ENCODE peak calls at places on chromosomes 11 and 22, in four cellular contexts. V is IMR-90, Y is fibroblast of the aortic adventitia, P is brain microvascular endothelial cell. T is an unnamed sample.

GRCh38 chr22:49093192-49093880 is 734.3 kb downstream of the BRD1 start:
- DNase-seq in Y (no peak), V (no peak), P (no peak), T (no peak)

GRCh38 chr11:91261513-91261912 is 963.1 kb upstream of the FAT3 start:
- DNase-seq in V (no peak), P (no peak), Y (no peak), T (no peak)

GRCh38 chr11:104663190-104664140 is 234.8 kb downstream of the CASP12 start:
- DNase-seq in P (no peak), V (peak), Y (no peak), T (no peak)

GRCh38 chr11:65384301-65384889 is 1.9 kb upstream of the SLC25A45 start:
- DNase-seq in V (peak), Y (peak), P (no peak), T (peak)

GRCh38 chr11:118277312-118277711 is 13.2 kb upstream of the MPZL2 start:
- DNase-seq in V (peak), Y (peak), P (no peak), T (peak)

GRCh38 chr11:11970556-11970955 is 37.9 kb downstream of the DKK3 start:
- DNase-seq in Y (no peak), P (no peak), V (no peak), T (no peak)

GRCh38 chr11:55819330-55819729 is at the start of gene OR5D18:
- DNase-seq in Y (no peak), V (no peak), P (no peak), T (no peak)

GRCh38 chr11:36356201-36356600 is 60.1 kb downstream of the PRR5L start:
- DNase-seq in P (no peak), Y (peak), V (no peak), T (peak)

GRCh38 chr11:9530020-9530628 is 43.3 kb upstream of the WEE1 start:
- DNase-seq in V (no peak), Y (no peak), P (no peak), T (no peak)

GRCh38 chr11:9060700-9061111 is 30.7 kb downstream of the SCUBE2 start:
- DNase-seq in V (no peak), P (no peak), Y (no peak), T (peak)

GRCh38 chr11:44443836-44444769 is 121.4 kb upstream of the CD82 start:
- DNase-seq in Y (no peak), V (no peak), P (no peak), T (no peak)

GRCh38 chr22:28112548-28113043 is 193.5 kb upstream of the PITPNB start:
- DNase-seq in P (peak), V (peak), Y (peak), T (peak)

GRCh38 chr22:34000879-34001526 is 80.7 kb upstream of the LARGE1 start:
- DNase-seq in P (no peak), Y (no peak), V (no peak), T (no peak)

GRCh38 chr11:130763087-130763980 is 152.9 kb downstream of the SNX19 start:
- DNase-seq in Y (no peak), V (peak), P (no peak), T (no peak)

GRCh38 chr11:72524711-72525110 is 90.4 kb upstream of the CLPB start:
- DNase-seq in V (peak), Y (peak), P (peak), T (peak)

GRCh38 chr11:117985953-117986887 is at the start of gene IL10RA:
- DNase-seq in P (peak), V (peak), Y (peak), T (peak)

GRCh38 chr11:127590319-127590718 is 589.7 kb upstream of the KIRREL3 start:
- DNase-seq in Y (no peak), V (no peak), P (no peak), T (no peak)

GRCh38 chr11:45665206-45665932 is at the start of gene CHST1:
- DNase-seq in P (no peak), Y (no peak), V (no peak), T (peak)

GRCh38 chr11:61580292-61580888 is 486 bp downstream of the SYT7 start:
- DNase-seq in P (no peak), V (no peak), Y (no peak), T (no peak)

GRCh38 chr11:35723493-35724284 is 61.1 kb downstream of the TRIM44 start:
- DNase-seq in V (peak), Y (no peak), P (no peak), T (peak)

GRCh38 chr11:73454987-73455386 is 78.8 kb downstream of the RELT start:
- DNase-seq in V (no peak), P (no peak), Y (no peak), T (no peak)

GRCh38 chr22:39634530-39635399 is 64.2 kb downstream of the CACNA1I start:
- DNase-seq in V (peak), Y (peak), P (peak), T (peak)

GRCh38 chr11:129960216-129961214 is 42.1 kb downstream of the PRDM10 start:
- DNase-seq in V (peak), P (peak), Y (peak), T (peak)

GRCh38 chr11:6757373-6757967 is 14.3 kb downstream of the OR2AG2 start:
- DNase-seq in P (peak), V (peak), Y (peak), T (peak)

GRCh38 chr11:69297225-69297925 is 3.4 kb downstream of the MYEOV start:
- DNase-seq in V (peak), P (peak), Y (peak), T (peak)

GRCh38 chr11:69295079-69295994 is 1.4 kb downstream of the MYEOV start:
- DNase-seq in V (no peak), Y (no peak), P (no peak), T (no peak)

GRCh38 chr11:69294621-69295078 is 695 bp downstream of the MYEOV start:
- DNase-seq in Y (no peak), V (no peak), P (no peak), T (no peak)

GRCh38 chr11:69296890-69297224 is 2.9 kb downstream of the MYEOV start:
- DNase-seq in Y (no peak), V (no peak), P (no peak), T (no peak)

GRCh38 chr11:69295995-69296889 is 2.3 kb downstream of the MYEOV start:
- DNase-seq in Y (peak), P (peak), V (peak), T (peak)
- H3K4me3 ChIP-seq in Y (no peak), P (no peak), V (no peak), T (no peak)

DNA sequence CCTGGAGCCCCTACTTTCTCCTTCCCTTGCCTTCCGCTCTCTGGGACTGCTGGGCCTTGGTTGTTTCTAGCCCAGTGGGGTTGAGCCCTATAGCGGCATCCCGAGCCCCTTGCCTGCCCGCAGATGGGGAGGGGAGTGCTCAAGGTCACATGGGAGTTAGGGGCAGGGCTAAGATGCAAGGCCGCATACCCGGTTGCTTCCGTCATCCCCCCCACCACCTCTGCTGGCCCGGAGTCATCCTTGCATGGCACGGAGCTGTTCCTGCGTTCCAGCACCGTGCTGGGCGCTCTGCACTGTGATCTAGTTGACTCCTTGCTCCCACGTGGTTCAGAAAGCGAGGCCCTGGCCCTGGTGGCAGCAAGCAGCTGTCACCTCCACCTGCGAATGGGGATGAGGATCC is 18.0 kb downstream of the FLRT1 start:
- DNase-seq in P (peak), Y (no peak), V (peak), T (peak)
- TF ChIP-seq CTCF in P (no peak), Y (no peak), V (no peak), T (no peak)

DNA sequence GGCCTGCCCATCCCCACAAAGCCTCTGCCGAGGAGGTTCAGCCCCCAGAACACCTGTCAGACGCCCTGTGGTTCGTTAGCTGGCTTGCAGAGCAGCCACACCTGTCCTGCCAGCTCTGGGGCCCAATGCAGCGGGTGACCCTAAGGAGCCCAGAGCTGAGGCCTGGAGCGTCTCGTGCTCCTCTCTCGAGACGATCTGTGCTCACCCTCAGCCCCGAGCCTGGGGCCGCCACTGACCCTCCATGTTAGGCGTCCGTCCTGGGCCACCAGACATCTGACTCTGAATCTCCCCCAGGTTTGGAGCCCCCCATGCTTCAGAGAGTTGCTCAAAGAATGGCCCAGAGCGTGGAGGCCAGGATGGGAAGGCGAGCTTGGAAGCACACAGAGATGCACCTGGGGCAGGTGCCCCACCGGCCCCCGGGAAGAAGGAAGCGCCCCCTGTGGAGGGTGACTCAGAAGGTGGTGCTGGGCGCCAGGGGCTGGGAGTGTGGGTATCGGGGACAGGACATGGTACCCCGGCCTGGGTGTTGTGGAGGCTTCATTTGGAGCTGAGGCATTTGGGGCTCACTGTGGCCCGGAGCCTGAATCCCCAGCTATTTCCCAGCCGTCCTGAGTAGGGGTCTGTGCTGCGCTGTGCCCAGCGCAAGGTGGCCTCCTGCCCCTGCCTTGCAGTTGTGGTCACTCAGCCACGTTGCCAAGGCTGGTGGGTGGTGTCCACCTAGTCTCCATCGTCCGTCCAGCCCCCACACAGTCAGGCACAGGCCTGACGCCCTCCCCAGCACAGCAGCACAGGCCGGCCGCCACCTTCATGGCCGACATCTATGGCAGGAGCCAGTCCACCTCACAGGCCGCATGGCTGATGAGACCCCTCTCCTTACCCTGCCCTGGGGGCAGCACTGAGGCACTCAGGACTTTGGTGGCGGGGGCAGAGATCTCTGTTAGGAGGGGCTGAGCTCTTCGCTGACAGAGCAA is 36.2 kb downstream of the SBF1 start:
- DNase-seq in V (no peak), Y (no peak), P (no peak), T (no peak)
- H3K4me3 ChIP-seq in V (no peak), Y (no peak), P (no peak), T (no peak)

GRCh38 chr11:102662607-102663006 is 37.5 kb upstream of the MMP20 start:
- DNase-seq in Y (no peak), P (no peak), V (no peak), T (no peak)

GRCh38 chr11:102666331-102666957 is 39.1 kb downstream of the MMP27 start:
- DNase-seq in Y (peak), P (peak), V (peak), T (peak)

GRCh38 chr11:102661040-102661439 is 35.9 kb upstream of the MMP20 start:
- DNase-seq in P (no peak), V (no peak), Y (no peak), T (no peak)

GRCh38 chr11:102669664-102670063 is 35.9 kb downstream of the MMP27 start:
- DNase-seq in V (peak), Y (no peak), P (no peak), T (no peak)

GRCh38 chr11:102664001-102664752 is 39.0 kb upstream of the MMP20 start:
- DNase-seq in V (no peak), Y (no peak), P (no peak), T (peak)
- TF ChIP-seq CTCF in V (peak), Y (peak), P (peak), T (peak)

DNA sequence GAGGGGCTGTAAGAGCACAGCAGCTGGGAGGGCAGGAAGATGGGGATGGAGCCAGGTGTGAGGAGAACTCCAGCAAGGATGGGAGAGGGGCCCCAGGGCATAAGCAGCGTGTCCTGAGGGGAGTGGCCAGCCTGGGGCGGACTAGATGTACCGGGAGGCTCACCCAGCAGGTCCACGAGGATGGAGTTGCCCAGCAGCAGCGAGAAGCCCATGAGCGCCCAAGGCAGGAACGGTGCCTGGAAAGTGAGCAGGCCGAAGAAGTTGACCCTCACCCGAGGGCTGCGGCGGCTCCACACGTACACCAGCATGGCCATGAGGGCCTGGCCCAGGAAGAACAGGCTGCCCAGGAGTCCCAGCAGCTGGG is 1.3 kb downstream of the DERL3 start:
- DNase-seq in V (no peak), Y (no peak), P (no peak), T (no peak)
- H3K4me3 ChIP-seq in V (no peak), Y (no peak), P (no peak), T (no peak)

GRCh38 chr11:21514298-21514697 is 678.6 kb upstream of the ANO5 start:
- DNase-seq in P (no peak), Y (no peak), V (no peak), T (no peak)
- TF ChIP-seq CTCF in P (no peak), Y (no peak), V (no peak), T (no peak)

T was measured in choroid plexus epithelial cell.